ENCODE peak calls at places on chromosomes 6 and 20, in ten cellular contexts. A is upper lobe of right lung, L is AG04450, N is heart right ventricle, I is spleen, F is SK-N-SH, S is psoas muscle, G is Panc1, T is GM23338, R is kidney. Q is an unnamed sample.

GRCh38 chr6:102994866-102995265 is 1601.4 kb downstream of the GRIK2 start:
- DNase-seq in G (no peak), F (no peak), L (no peak), I (no peak), S (no peak), T (no peak), A (no peak), R (no peak), N (no peak), Q (no peak)

GRCh38 chr6:161244725-161245124 is 29.1 kb downstream of the AGPAT4 start:
- DNase-seq in S (no peak), T (no peak), I (no peak), F (no peak), R (no peak), G (no peak), A (no peak), N (no peak), L (no peak), Q (no peak)

GRCh38 chr6:35485402-35485877 is 11.4 kb downstream of the TEAD3 start:
- DNase-seq in G (no peak), N (peak), T (peak), S (no peak), I (no peak), L (no peak), F (no peak), R (peak), A (peak), Q (no peak)

GRCh38 chr6:43378631-43379030 is 9.2 kb upstream of the ZNF318 start:
- DNase-seq in S (no peak), R (no peak), I (no peak), N (no peak), G (no peak), L (no peak), A (no peak), T (no peak), F (no peak), Q (no peak)

GRCh38 chr6:32853541-32854375 is at the start of the genes PSMB9 and TAP1:
- DNase-seq in F (peak), T (peak), A (peak), G (peak), N (peak), S (peak), I (peak), L (peak), R (peak), Q (peak)

GRCh38 chr6:169099411-169100202 is 154.0 kb downstream of the THBS2 start:
- DNase-seq in F (no peak), N (no peak), A (no peak), S (no peak), G (no peak), I (no peak), T (peak), R (no peak), L (no peak), Q (no peak)

GRCh38 chr6:45148278-45148677 is 179.9 kb upstream of the RUNX2 start:
- DNase-seq in I (no peak), T (no peak), S (no peak), G (no peak), A (no peak), N (no peak), F (no peak), L (no peak), R (no peak), Q (no peak)

GRCh38 chr6:54191460-54191859 is 80.2 kb downstream of the MLIP start:
- DNase-seq in R (no peak), S (no peak), G (no peak), L (peak), T (no peak), N (no peak), A (no peak), F (no peak), I (no peak), Q (no peak)

GRCh38 chr6:38564301-38564700 is 75.4 kb downstream of the BTBD9 start:
- DNase-seq in S (no peak), A (no peak), R (no peak), T (no peak), F (no peak), N (no peak), L (no peak), G (no peak), I (no peak), Q (no peak)

GRCh38 chr6:63764318-63764916 is 128.8 kb downstream of the PHF3 start:
- DNase-seq in R (no peak), G (peak), F (no peak), T (peak), A (no peak), N (no peak), S (no peak), L (peak), I (no peak), Q (no peak)

GRCh38 chr20:50169329-50169823 is 15.9 kb upstream of the PEDS1 start:
- DNase-seq in T (peak), A (no peak), G (peak), I (peak), L (peak), N (peak), S (peak), F (peak), R (peak), Q (peak)

GRCh38 chr6:108732101-108732870 is 115.9 kb upstream of the ARMC2 start:
- DNase-seq in R (no peak), I (no peak), L (no peak), T (no peak), F (no peak), N (no peak), S (no peak), G (peak), A (no peak), Q (no peak)

GRCh38 chr6:110628330-110628729 is 151.9 kb upstream of the SLC22A16 start:
- DNase-seq in G (no peak), T (no peak), F (no peak), L (peak), I (no peak), S (no peak), A (no peak), R (no peak), N (no peak), Q (no peak)

GRCh38 chr20:12113075-12113467 is 195.4 kb downstream of the BTBD3 start:
- DNase-seq in S (no peak), A (no peak), F (no peak), I (no peak), N (no peak), T (no peak), L (no peak), R (no peak), G (no peak), Q (no peak)

GRCh38 chr6:83442752-83443151 is 11.9 kb upstream of the ME1 start:
- DNase-seq in G (no peak), L (no peak), N (no peak), S (no peak), A (no peak), F (no peak), R (no peak), T (no peak), I (no peak), Q (no peak)

GRCh38 chr6:81608776-81609175 is 143.7 kb downstream of the TENT5A start:
- DNase-seq in A (no peak), F (no peak), N (no peak), R (no peak), T (no peak), L (no peak), G (no peak), S (no peak), I (no peak), Q (no peak)

GRCh38 chr20:41604002-41604401 is 14.2 kb downstream of the CHD6 start:
- DNase-seq in R (no peak), S (no peak), G (no peak), I (no peak), L (no peak), F (no peak), A (no peak), T (no peak), N (no peak), Q (no peak)
- TF ChIP-seq CTCF in R (no peak), S (no peak), G (peak), I (no peak), L (no peak), F (no peak), A (no peak), T (peak), N (no peak), Q (no peak)

GRCh38 chr6:47308674-47309325 is 905 bp downstream of the TNFRSF21 start:
- DNase-seq in T (peak), F (peak), L (no peak), S (peak), A (peak), G (no peak), N (peak), I (peak), R (peak), Q (no peak)
- H3K27ac ChIP-seq in T (no peak), F (no peak), L (no peak), S (peak), A (peak), G (peak), N (peak), I (peak), R (peak), Q (no peak)

GRCh38 chr6:2155206-2155605 is 90.2 kb downstream of the GMDS start:
- DNase-seq in T (no peak), F (no peak), A (no peak), L (no peak), R (no peak), I (no peak), S (no peak), G (no peak), N (no peak), Q (no peak)

GRCh38 chr6:2162089-2162465 is 83.3 kb downstream of the GMDS start:
- DNase-seq in L (no peak), T (no peak), G (no peak), R (no peak), A (no peak), F (no peak), N (no peak), I (no peak), S (no peak), Q (no peak)

GRCh38 chr6:2158596-2159271 is 86.7 kb downstream of the GMDS start:
- DNase-seq in F (no peak), G (no peak), I (no peak), S (no peak), N (no peak), A (no peak), T (peak), R (no peak), L (no peak), Q (peak)

GRCh38 chr6:2157441-2158127 is 87.8 kb downstream of the GMDS start:
- DNase-seq in I (no peak), S (no peak), T (no peak), N (no peak), L (peak), G (no peak), R (no peak), A (no peak), F (no peak), Q (peak)
- H3K4me3 ChIP-seq in I (no peak), S (no peak), T (no peak), N (no peak), L (no peak), G (no peak), R (no peak), A (no peak), F (no peak), Q (no peak)

GRCh38 chr20:11098888-11099287 is 425.1 kb upstream of the JAG1 start:
- DNase-seq in F (no peak), A (no peak), G (no peak), L (no peak), N (no peak), S (no peak), T (peak), I (no peak), R (no peak), Q (no peak)
- TF ChIP-seq CTCF in F (no peak), A (no peak), G (no peak), L (no peak), N (peak), S (no peak), T (peak), I (no peak), R (no peak), Q (no peak)

Q was measured in DND-41.